ENCODE peak calls at places on chromosomes 7 and 10, in six cellular contexts. S is neural progenitor cell, U is OCI-LY7, N is HCT116, T is SK-N-SH, K is hepatocyte. X is an unnamed sample.

GRCh38 chr10:70748305-70748704 is 36.9 kb downstream of the TBATA start:
- DNase-seq in T (no peak), N (no peak), U (no peak), K (no peak), S (no peak), X (no peak)

GRCh38 chr7:46015107-46015868 is 94.2 kb upstream of the IGFBP3 start:
- DNase-seq in K (peak; percentile 78), U (no peak), S (peak; percentile 96), T (no peak), N (no peak), X (peak; percentile 92)

GRCh38 chr10:71548494-71548846 is 151.8 kb downstream of the CDH23 start:
- DNase-seq in U (no peak), K (peak; percentile 46), T (no peak), S (peak; percentile 65), N (no peak), X (no peak)

GRCh38 chr10:96089116-96089515 is 41.0 kb upstream of the ZNF518A start:
- DNase-seq in T (no peak), S (no peak), N (no peak), K (no peak), U (no peak), X (no peak)

GRCh38 chr10:13592306-13592705 is 5.5 kb downstream of the PRPF18 start:
- DNase-seq in N (no peak), K (no peak), U (no peak), T (no peak), S (no peak), X (no peak)

GRCh38 chr10:43461950-43462349 is 25.0 kb downstream of the ZNF487 start:
- DNase-seq in K (peak; percentile 92), N (peak; percentile 80), T (peak; percentile 71), U (peak; percentile 87), S (peak; percentile 86), X (peak; percentile 94)

GRCh38 chr7:19117870-19118608 is 603 bp upstream of the TWIST1 start:
- DNase-seq in S (peak; percentile 57), N (no peak), K (no peak), T (peak; percentile 76), U (no peak), X (peak; percentile 61)

GRCh38 chr10:68796609-68797008 is 30.7 kb upstream of the STOX1 start:
- DNase-seq in T (no peak), K (no peak), N (no peak), U (no peak), S (no peak), X (no peak)

GRCh38 chr10:24993237-24993958 is 22.6 kb downstream of the ENKUR start:
- DNase-seq in U (no peak), T (no peak), S (no peak), K (no peak), N (no peak), X (no peak)

GRCh38 chr10:17196573-17196972 is 4.9 kb downstream of the TRDMT1 start:
- DNase-seq in T (no peak), N (no peak), K (no peak), S (no peak), U (no peak), X (no peak)

GRCh38 chr10:44016589-44017482 is 368.1 kb downstream of the CXCL12 start:
- DNase-seq in K (no peak), T (no peak), U (no peak), N (no peak), S (no peak), X (no peak)

GRCh38 chr7:55030314-55030713 is 11.5 kb downstream of the EGFR start:
- DNase-seq in K (no peak), N (no peak), T (no peak), S (no peak), U (no peak), X (no peak)

GRCh38 chr10:958106-958505 is 26.6 kb upstream of the LARP4B start:
- DNase-seq in S (no peak), N (no peak), T (no peak), U (no peak), K (no peak), X (no peak)

GRCh38 chr7:102983602-102984001 is 70.8 kb downstream of the LRRC17 start:
- DNase-seq in K (no peak), T (no peak), S (no peak), U (no peak), N (no peak), X (no peak)

GRCh38 chr10:121183241-121183640 is 332.1 kb downstream of the WDR11 start:
- DNase-seq in N (no peak), K (no peak), S (no peak), T (no peak), U (no peak), X (no peak)

GRCh38 chr7:20778063-20778721 is 8.5 kb downstream of the SP8 start:
- DNase-seq in T (peak; percentile 88), S (peak; percentile 94), U (no peak), K (peak; percentile 84), N (no peak), X (peak; percentile 88)

GRCh38 chr7:28921822-28922221 is 36.3 kb downstream of the TRIL start:
- DNase-seq in U (peak; percentile 55), S (peak; percentile 80), N (peak; percentile 67), T (peak; percentile 84), K (peak; percentile 83), X (peak; percentile 83)

GRCh38 chr7:129519464-129519863 is 17.1 kb downstream of the SMKR1 start:
- DNase-seq in K (no peak), T (no peak), N (no peak), S (no peak), U (no peak), X (no peak)

GRCh38 chr10:98488669-98489430 is 42.1 kb upstream of the HPS1 start:
- DNase-seq in S (no peak), T (no peak), K (no peak), N (no peak), U (no peak), X (no peak)

GRCh38 chr7:155986497-155987160 is 174.4 kb upstream of the SHH start:
- DNase-seq in T (no peak), N (no peak), U (no peak), S (no peak), K (no peak), X (no peak)

GRCh38 chr10:5776881-5777197 is 36.4 kb downstream of the GDI2 start:
- DNase-seq in U (no peak), K (no peak), N (no peak), T (no peak), S (no peak), X (no peak)

GRCh38 chr10:43863270-43863669 is 214.6 kb upstream of the ZNF32 start:
- DNase-seq in T (no peak), K (no peak), U (no peak), N (no peak), S (no peak), X (no peak)

GRCh38 chr7:98138679-98139078 is 32.0 kb downstream of the LMTK2 start:
- DNase-seq in K (no peak), N (no peak), U (no peak), T (no peak), S (no peak), X (no peak)

GRCh38 chr7:71237945-71238344 is 106.0 kb downstream of the GALNT17 start:
- DNase-seq in K (peak; percentile 48), N (no peak), U (no peak), T (no peak), S (peak; percentile 80), X (peak; percentile 52)

GRCh38 chr7:47329320-47329926 is 252.5 kb downstream of the TNS3 start:
- DNase-seq in U (no peak), S (no peak), N (no peak), K (no peak), T (no peak), X (no peak)

GRCh38 chr7:21636694-21637093 is 93.9 kb downstream of the DNAH11 start:
- DNase-seq in K (no peak), S (no peak), N (no peak), U (no peak), T (no peak), X (no peak)

GRCh38 chr10:15715619-15716227 is 4.0 kb downstream of the ITGA8 start:
- DNase-seq in S (peak; percentile 56), K (peak; percentile 20), N (no peak), U (no peak), T (peak; percentile 55), X (peak; percentile 47)

DNA sequence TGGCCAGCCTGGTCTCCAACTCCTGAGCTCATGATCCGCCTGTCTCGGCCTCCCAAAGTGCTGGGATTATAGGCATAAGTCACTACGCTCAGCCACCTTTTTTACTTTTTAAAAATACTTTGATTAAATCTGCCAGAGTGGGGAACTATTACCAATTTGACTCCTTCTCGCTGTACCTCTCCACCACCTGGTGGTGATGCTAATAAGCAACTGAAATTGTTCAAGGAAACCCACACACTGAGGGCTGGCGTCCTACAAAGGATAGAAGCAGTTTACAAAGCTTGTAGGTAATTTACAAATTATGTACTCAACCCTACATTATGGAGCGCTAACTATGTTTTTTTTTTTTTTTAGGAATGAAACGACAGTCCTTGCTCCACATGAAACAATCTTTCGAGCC is 111.1 kb downstream of the CPED1 start:
- DNase-seq in S (peak; percentile 28), K (no peak), N (no peak), U (peak; percentile 5), T (no peak), X (peak; percentile 76)
- H3K27ac ChIP-seq in S (no peak overlapping the region), K (no peak overlapping the region), N (no peak overlapping the region), U (no peak overlapping the region), T (no peak overlapping the region), X (no peak overlapping the region)

DNA sequence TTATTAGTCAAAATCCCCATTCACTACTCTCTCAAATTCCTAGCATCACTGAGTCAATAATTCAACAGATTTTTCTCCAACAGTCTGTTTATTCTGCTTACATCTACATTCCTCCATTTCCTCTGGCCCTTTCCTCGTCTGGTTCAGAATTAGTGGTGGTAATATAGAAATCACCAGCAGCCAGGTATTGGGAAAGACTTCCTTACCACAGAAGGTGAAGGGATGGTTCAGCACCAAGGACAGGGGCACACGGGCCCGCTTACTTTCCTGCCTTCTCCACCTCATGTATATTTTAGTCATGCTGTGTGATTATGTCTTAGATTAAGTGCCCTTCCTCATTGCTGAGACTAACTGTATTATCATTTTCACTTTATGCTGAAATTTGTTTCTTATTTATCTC is 70.4 kb upstream of the APBB1IP start:
- DNase-seq in T (no peak), U (peak; percentile 63), S (peak; percentile 78), N (no peak), K (peak; percentile 85), X (peak; percentile 90)
- TF ChIP-seq EZH2phosphoT487 in T (no peak), U (no peak), S (no peak), N (no peak), K (no peak), X (no peak)

GRCh38 chr7:116511552-116512523 is 12.3 kb downstream of the CAV2 start:
- DNase-seq in T (no peak), K (no peak), N (peak; percentile 85), S (peak; percentile 54), U (peak; percentile 47), X (no peak)
- H3K27ac ChIP-seq in T (peak overlapping the region; percentile 93), K (no peak overlapping the region), N (peak overlapping the region; percentile 96), S (no peak overlapping the region), U (no peak overlapping the region), X (no peak overlapping the region)

GRCh38 chr10:78751716-78752115 is 317.1 kb upstream of the ZMIZ1 start:
- DNase-seq in N (no peak), S (no peak), U (no peak), T (no peak), K (no peak), X (no peak)

GRCh38 chr10:78754269-78755074 is 314.3 kb upstream of the ZMIZ1 start:
- DNase-seq in U (no peak), T (peak; percentile 68), N (no peak), S (peak; percentile 37), K (peak; percentile 78), X (peak; percentile 46)

GRCh38 chr10:78750418-78750817 is 318.3 kb upstream of the ZMIZ1 start:
- DNase-seq in T (no peak), S (no peak), N (no peak), U (peak; percentile 17), K (no peak), X (no peak)

GRCh38 chr10:78752708-78753107 is 316.1 kb upstream of the ZMIZ1 start:
- DNase-seq in S (no peak), T (no peak), N (no peak), K (no peak), U (no peak), X (peak; percentile 32)

GRCh38 chr10:78752251-78752650 is 316.5 kb upstream of the ZMIZ1 start:
- DNase-seq in N (no peak), U (no peak), K (no peak), T (no peak), S (no peak), X (no peak)
- TF ChIP-seq EZH2phosphoT487 in N (no peak), U (no peak), K (no peak), T (no peak), S (no peak), X (no peak)